ENCODE peak calls at places on chromosomes 5 and 9, in eight cellular contexts. Q is nephron progenitor cell, K is hippocampal formation, O is T-helper 2 cell, D is ureter, B is OCI-LY7, N is type B pancreatic cell, E is kidney. Y is an unnamed sample.

GRCh38 chr5:32522429-32523143 is 62.8 kb upstream of the SUB1 start:
- DNase-seq in K (no peak), N (no peak), Q (no peak), B (no peak), O (no peak), E (no peak), D (no peak), Y (peak)

GRCh38 chr9:130288926-130289705 is 23.6 kb downstream of the HMCN2 start:
- DNase-seq in Q (no peak), O (no peak), B (no peak), N (no peak), K (no peak), E (peak), D (no peak), Y (no peak)

GRCh38 chr5:157303667-157304327 is 37.9 kb downstream of the CYFIP2 start:
- DNase-seq in Q (peak), N (no peak), B (peak), K (no peak), E (no peak), D (no peak), O (peak), Y (peak)

GRCh38 chr9:74496819-74497749 is at the start of gene RORB:
- DNase-seq in Q (peak), N (peak), E (peak), B (no peak), K (peak), D (peak), O (no peak), Y (no peak)

GRCh38 chr9:128937310-128938165 is 9.9 kb downstream of the DOLK start:
- DNase-seq in D (no peak), B (no peak), E (peak), N (no peak), K (no peak), Q (no peak), O (no peak), Y (no peak)

GRCh38 chr9:32723801-32724200 is 59.5 kb upstream of the TMEM215 start:
- DNase-seq in D (no peak), K (no peak), E (no peak), Q (no peak), N (no peak), O (no peak), B (no peak), Y (no peak)

GRCh38 chr9:121331992-121332685 is 37.9 kb downstream of the STOM start:
- DNase-seq in O (no peak), Q (no peak), B (no peak), N (no peak), E (peak), D (peak), K (no peak), Y (no peak)

GRCh38 chr9:100595391-100596199 is 17.7 kb downstream of the CAVIN4 start:
- DNase-seq in D (no peak), O (no peak), E (no peak), B (peak), K (peak), N (no peak), Q (peak), Y (no peak)

GRCh38 chr5:179194201-179194910 is 134.2 kb downstream of the ZNF354C start:
- DNase-seq in E (peak), Q (no peak), B (no peak), O (no peak), N (no peak), K (no peak), D (no peak), Y (no peak)

GRCh38 chr9:109906766-109907382 is 126.9 kb downstream of the PALM2AKAP2 start:
- DNase-seq in B (peak), Q (no peak), E (no peak), K (no peak), D (no peak), N (no peak), O (no peak), Y (no peak)

GRCh38 chr5:125575561-125576504 is 829.4 kb upstream of the ZNF608 start:
- DNase-seq in B (no peak), Q (peak), N (no peak), E (peak), K (peak), D (no peak), O (no peak), Y (no peak)

GRCh38 chr9:562330-562729 is 279.2 kb upstream of the DMRT1 start:
- DNase-seq in E (no peak), B (no peak), O (no peak), N (no peak), Q (no peak), D (no peak), K (no peak), Y (no peak)

GRCh38 chr5:150419630-150420270 is 7.0 kb upstream of the CD74 start:
- DNase-seq in N (no peak), O (no peak), K (no peak), E (no peak), B (peak), Q (no peak), D (no peak), Y (no peak)

GRCh38 chr9:110370316-110370715 is 32.7 kb upstream of the TXNDC8 start:
- DNase-seq in B (no peak), K (no peak), E (no peak), O (no peak), Q (no peak), D (no peak), N (no peak), Y (no peak)

GRCh38 chr5:62585751-62586150 is 7.1 kb downstream of the LRRC70 start:
- DNase-seq in K (no peak), D (no peak), E (no peak), O (no peak), N (no peak), Q (no peak), B (no peak), Y (no peak)

GRCh38 chr5:50962934-50963646 is 296.7 kb downstream of the PARP8 start:
- DNase-seq in E (no peak), K (peak), Q (peak), N (peak), O (peak), D (peak), B (peak), Y (peak)

GRCh38 chr9:76913467-76913866 is 7.6 kb upstream of the PRUNE2 start:
- DNase-seq in O (no peak), B (no peak), Q (no peak), D (no peak), E (no peak), N (no peak), K (no peak), Y (no peak)

GRCh38 chr5:134524219-134524825 is 1.1 kb upstream of the JADE2 start:
- DNase-seq in B (peak), D (peak), E (peak), K (peak), Q (peak), N (peak), O (peak), Y (peak)

GRCh38 chr9:2227468-2227867 is 212.3 kb downstream of the SMARCA2 start:
- DNase-seq in E (no peak), Q (no peak), K (no peak), N (no peak), B (no peak), O (no peak), D (no peak), Y (no peak)

GRCh38 chr9:130791279-130791894 is 43.7 kb upstream of the ABL1 start:
- DNase-seq in K (no peak), B (no peak), D (no peak), N (no peak), E (no peak), Q (peak), O (no peak), Y (no peak)